ENCODE peak calls at places on chromosomes 12 and 14, in nine cellular contexts. G, Y, M, P, E, A, J, D and I are unnamed samples. For H3K27me3, the result is how much of the 10 kb centered on the place peaks cover.

GRCh38 chr14:96117101-96117897 is 78.1 kb downstream of the C14orf132 start:
- DNase-seq in E (no peak), D (no peak), M (no peak), A (no peak), P (no peak), J (peak), Y (no peak), G (peak), I (no peak)

GRCh38 chr14:69710378-69710777 is 56.6 kb upstream of the SRSF5 start:
- DNase-seq in D (no peak), J (no peak), Y (no peak), P (no peak), A (no peak), M (no peak), G (no peak), E (no peak), I (no peak)

GRCh38 chr12:76337583-76337982 is 10.6 kb downstream of the BBS10 start:
- DNase-seq in G (peak), Y (no peak), E (no peak), P (no peak), D (no peak), J (peak), A (no peak), M (no peak), I (no peak)

GRCh38 chr14:55303646-55304277 is 32.5 kb downstream of the FBXO34 start:
- DNase-seq in D (no peak), A (no peak), G (no peak), Y (no peak), P (no peak), J (peak), M (no peak), E (no peak), I (no peak)

GRCh38 chr14:34461334-34462131 is 507 bp downstream of the SPTSSA start:
- DNase-seq in P (peak), E (peak), J (peak), G (peak), M (peak), Y (peak), A (peak), D (no peak), I (no peak)

GRCh38 chr12:123540899-123541662 is 7.6 kb upstream of the RILPL1 start:
- DNase-seq in D (no peak), A (peak), E (no peak), G (no peak), P (no peak), M (no peak), J (no peak), Y (no peak), I (no peak)

GRCh38 chr12:52691076-52691764 is 11.0 kb upstream of the KRT1 start:
- DNase-seq in M (peak), Y (no peak), E (peak), J (no peak), D (no peak), G (peak), A (no peak), P (no peak), I (peak)

GRCh38 chr12:9634177-9634803 is 26.6 kb upstream of the KLRB1 start:
- DNase-seq in M (peak), G (no peak), D (no peak), J (peak), E (peak), P (no peak), Y (peak), A (peak), I (peak)

GRCh38 chr14:35124127-35124526 is 1.8 kb downstream of the PRORP start:
- DNase-seq in M (no peak), E (no peak), P (no peak), Y (no peak), J (no peak), D (no peak), G (no peak), A (no peak), I (no peak)

GRCh38 chr12:69510176-69510827 is 40.1 kb downstream of the FRS2 start:
- DNase-seq in Y (no peak), G (no peak), D (no peak), M (peak), J (peak), A (no peak), E (no peak), P (no peak), I (no peak)

GRCh38 chr12:96327889-96328288 is 72.3 kb downstream of the CDK17 start:
- DNase-seq in D (no peak), G (no peak), E (no peak), P (no peak), M (no peak), A (no peak), Y (no peak), J (no peak), I (no peak)

GRCh38 chr12:113208041-113208934 is 13.0 kb upstream of the TPCN1 start:
- DNase-seq in D (peak), P (peak), E (peak), G (no peak), J (peak), M (no peak), Y (no peak), A (no peak), I (peak)

GRCh38 chr14:29810657-29811056 is 117.0 kb downstream of the PRKD1 start:
- DNase-seq in E (no peak), Y (no peak), G (no peak), D (no peak), P (no peak), M (peak), A (no peak), J (peak), I (no peak)

GRCh38 chr12:106309671-106310313 is 7.3 kb downstream of the TCP11L2 start:
- DNase-seq in D (no peak), J (peak), G (no peak), P (no peak), M (no peak), Y (no peak), E (no peak), A (no peak), I (no peak)

GRCh38 chr12:87848248-87848868 is 180.8 kb downstream of the C12orf50 start:
- DNase-seq in P (no peak), A (peak), E (peak), J (peak), M (peak), Y (peak), D (no peak), G (no peak), I (no peak)

GRCh38 chr14:97408937-97409860 is 612.0 kb downstream of the VRK1 start:
- DNase-seq in D (no peak), M (no peak), E (peak), P (no peak), A (no peak), Y (no peak), G (no peak), J (no peak), I (no peak)

GRCh38 chr14:79370969-79371368 is 840.3 kb downstream of the DIO2 start:
- DNase-seq in J (no peak), D (no peak), P (no peak), G (no peak), E (no peak), M (no peak), Y (no peak), A (no peak), I (no peak)

DNA sequence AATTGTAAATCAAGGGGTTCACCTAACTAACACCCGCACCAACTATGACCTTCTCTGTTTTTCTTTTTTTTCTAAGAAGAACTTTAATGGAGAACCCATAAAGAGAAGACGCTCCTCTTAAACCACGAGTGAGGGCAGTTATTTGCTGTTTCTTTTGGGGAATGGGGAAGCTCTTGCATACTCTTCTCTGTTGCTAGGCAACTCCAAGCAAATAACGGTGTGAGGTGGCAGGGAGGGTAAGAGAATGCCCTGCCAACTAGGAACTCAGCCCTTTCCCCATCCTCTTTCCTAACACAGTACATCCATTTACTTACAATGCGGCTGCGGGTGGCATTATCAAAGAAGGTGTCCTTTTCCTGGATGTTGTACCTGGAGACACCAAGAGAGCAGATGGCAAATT is 114.9 kb downstream of the ANO2 start:
- DNase-seq in G (no peak), D (no peak), Y (peak), A (no peak), J (no peak), E (no peak), P (no peak), M (no peak), I (no peak)
- H3K27me3 ChIP-seq in G (under half), D (under half), Y (under half), A (under half), J (under half), E (under half), P (under half), M (under half), I (under half)

GRCh38 chr12:104670439-104671406 is 214.0 kb downstream of the CHST11 start:
- DNase-seq in E (no peak), P (no peak), G (no peak), Y (no peak), M (no peak), D (no peak), J (no peak), A (no peak), I (no peak)
- H3K27ac ChIP-seq in E (no peak), P (peak), G (peak), Y (no peak), M (no peak), D (no peak), J (peak), A (no peak), I (no peak)

GRCh38 chr14:72812292-72812851 is 81.5 kb downstream of the DPF3 start:
- DNase-seq in J (no peak), M (no peak), E (no peak), P (peak), D (peak), Y (no peak), A (no peak), G (no peak), I (no peak)
- H3K27me3 ChIP-seq in J (under half), M (under half), E (under half), P (under half), D (under half), Y (under half), A (under half), G (under half), I (under half)

DNA sequence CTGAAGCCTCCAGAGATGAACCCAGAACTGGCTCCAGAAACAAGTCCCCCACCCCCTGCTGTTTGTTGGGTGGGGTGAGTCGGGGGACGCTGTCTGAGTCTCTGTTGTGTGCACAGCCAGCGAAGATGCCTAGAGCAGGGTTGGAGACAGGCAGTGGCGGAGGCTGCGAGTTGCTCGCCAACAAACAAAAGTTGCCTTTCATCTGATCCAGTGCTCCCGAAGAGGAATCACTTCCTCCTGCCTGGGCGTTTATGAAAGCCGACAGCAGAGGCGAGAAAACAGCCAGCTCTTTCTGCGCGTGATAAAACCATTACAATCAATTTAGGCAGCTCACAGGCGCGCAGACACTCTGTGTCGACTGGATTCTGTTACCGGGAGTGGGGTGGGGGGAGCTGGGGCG is 678.7 kb downstream of the MED13L start:
- DNase-seq in P (no peak), G (no peak), M (no peak), D (no peak), J (peak), A (no peak), E (no peak), Y (no peak), I (no peak)
- H3K27ac ChIP-seq in P (no peak), G (no peak), M (no peak), D (no peak), J (no peak), A (no peak), E (no peak), Y (peak), I (no peak)

GRCh38 chr14:100556936-100557505 is 30.2 kb downstream of the BEGAIN start:
- DNase-seq in E (no peak), D (no peak), A (no peak), J (no peak), Y (no peak), P (no peak), G (no peak), M (no peak), I (no peak)

GRCh38 chr14:100554696-100555320 is 32.4 kb downstream of the BEGAIN start:
- DNase-seq in D (no peak), G (no peak), J (no peak), P (no peak), E (no peak), Y (no peak), A (no peak), M (no peak), I (no peak)

GRCh38 chr14:100554082-100554677 is 33.0 kb downstream of the BEGAIN start:
- DNase-seq in P (no peak), D (peak), J (peak), E (no peak), Y (no peak), M (no peak), G (no peak), A (no peak), I (no peak)

GRCh38 chr14:100556076-100556475 is 31.1 kb downstream of the BEGAIN start:
- DNase-seq in E (no peak), J (no peak), G (no peak), P (no peak), A (no peak), D (no peak), M (no peak), Y (no peak), I (no peak)

GRCh38 chr14:100555436-100556067 is 31.7 kb downstream of the BEGAIN start:
- DNase-seq in A (no peak), G (no peak), D (no peak), E (no peak), J (no peak), M (no peak), Y (no peak), P (no peak), I (no peak)
- H3K27me3 ChIP-seq in A (under half), G (under half), D (under half), E (under half), J (under half), M (under half), Y (under half), P (under half), I (under half)